ENCODE peak calls at places on chromosomes 1 and 21, in eight cellular contexts. F is uterus; B is BE2C; N is CD8-positive, alpha-beta memory T cell; S is ovary; C is mesenchymal stem cell; P is neuronal stem cell; G is Caco-2. Q is an unnamed sample.

GRCh38 chr1:23593042-23593521 is 33.8 kb upstream of the ID3 start:
- DNase-seq in N (no peak), B (no peak), S (no peak), C (no peak), G (no peak), F (no peak), P (no peak), Q (no peak)

GRCh38 chr1:188590641-188591040 is 1761.9 kb downstream of the PLA2G4A start:
- DNase-seq in S (no peak), B (no peak), G (no peak), C (no peak), N (no peak), F (no peak), P (no peak), Q (no peak)

GRCh38 chr1:171372418-171373088 is 58.6 kb downstream of the FMO4 start:
- DNase-seq in N (no peak), P (no peak), S (no peak), B (no peak), C (no peak), F (no peak), G (no peak), Q (no peak)

GRCh38 chr1:63915121-63915520 is 141.3 kb downstream of the ROR1 start:
- DNase-seq in F (no peak), P (no peak), B (peak; percentile 19), C (peak; percentile 26), G (no peak), N (no peak), S (no peak), Q (no peak)

GRCh38 chr1:53273526-53273925 is 35.2 kb upstream of the MAGOH start:
- DNase-seq in C (no peak), N (no peak), G (no peak), F (no peak), S (no peak), P (no peak), B (no peak), Q (no peak)

GRCh38 chr1:231359113-231359512 is 21.0 kb downstream of the SPRTN start:
- DNase-seq in C (peak; percentile 78), G (no peak), N (no peak), B (no peak), S (no peak), F (no peak), P (no peak), Q (no peak)

GRCh38 chr1:63516629-63517028 is 6.4 kb downstream of the ITGB3BP start:
- DNase-seq in C (no peak), S (no peak), F (no peak), G (no peak), B (no peak), N (no peak), P (no peak), Q (no peak)

GRCh38 chr1:227733751-227734545 is 1.2 kb downstream of the JMJD4 start:
- DNase-seq in G (no peak), C (no peak), B (no peak), P (no peak), F (no peak), S (no peak), N (no peak), Q (no peak)

GRCh38 chr1:119885903-119886783 is 10.2 kb downstream of the ADAM30 start:
- DNase-seq in G (peak; percentile 59), B (peak; percentile 65), F (peak; percentile 38), N (peak; percentile 21), P (no peak), S (peak; percentile 63), C (peak; percentile 47), Q (peak; percentile 75)

GRCh38 chr1:158930504-158930903 is 848 bp upstream of the PYHIN1 start:
- DNase-seq in G (no peak), P (no peak), B (no peak), S (no peak), N (peak; percentile 46), C (no peak), F (no peak), Q (no peak)
- H3K4me3 ChIP-seq in G (no peak overlapping the region), P (no peak overlapping the region), B (no peak overlapping the region), S (no peak overlapping the region), N (peak overlapping the region; percentile 53), C (no peak overlapping the region), F (no peak overlapping the region), Q (no peak overlapping the region)

GRCh38 chr21:41674433-41674832 is 92.4 kb downstream of the RIPK4 start:
- DNase-seq in C (no peak), F (no peak), S (no peak), N (no peak), B (no peak), P (no peak), G (no peak), Q (no peak)
- H3K4me1 ChIP-seq in C (peaks cover 23% of the 10 kb centered on the region), F (no peaks in the 10 kb centered on the region), S (peaks cover 6% of the 10 kb centered on the region), N (no peaks in the 10 kb centered on the region), B (no peaks in the 10 kb centered on the region), P (no peaks in the 10 kb centered on the region), G (peaks cover 18% of the 10 kb centered on the region), Q (no peaks in the 10 kb centered on the region)

GRCh38 chr1:11881749-11882441 is 23.1 kb upstream of the NPPB start:
- DNase-seq in S (no peak), B (no peak), P (no peak), G (no peak), N (no peak), F (no peak), C (no peak), Q (no peak)
- H3K27me3 ChIP-seq in S (no peaks in the 10 kb centered on the region), B (no peaks in the 10 kb centered on the region), P (peaks cover 22% of the 10 kb centered on the region), G (no peaks in the 10 kb centered on the region), N (no peaks in the 10 kb centered on the region), F (no peaks in the 10 kb centered on the region), C (peaks cover 36% of the 10 kb centered on the region), Q (no peaks in the 10 kb centered on the region)

GRCh38 chr21:29290245-29290644 is 8.5 kb upstream of the BACH1 start:
- DNase-seq in F (no peak), N (no peak), G (peak; percentile 12), P (no peak), S (no peak), C (no peak), B (no peak), Q (no peak)

GRCh38 chr21:29296452-29296851 is 2.3 kb upstream of the BACH1 start:
- DNase-seq in P (no peak), S (no peak), N (no peak), G (no peak), C (no peak), B (no peak), F (no peak), Q (no peak)

GRCh38 chr21:29295066-29295650 is 3.6 kb upstream of the BACH1 start:
- DNase-seq in P (no peak), S (no peak), G (no peak), F (no peak), C (no peak), N (no peak), B (no peak), Q (no peak)

GRCh38 chr21:29289317-29289716 is 9.4 kb upstream of the BACH1 start:
- DNase-seq in F (no peak), G (no peak), P (no peak), C (no peak), S (no peak), N (no peak), B (no peak), Q (no peak)

DNA sequence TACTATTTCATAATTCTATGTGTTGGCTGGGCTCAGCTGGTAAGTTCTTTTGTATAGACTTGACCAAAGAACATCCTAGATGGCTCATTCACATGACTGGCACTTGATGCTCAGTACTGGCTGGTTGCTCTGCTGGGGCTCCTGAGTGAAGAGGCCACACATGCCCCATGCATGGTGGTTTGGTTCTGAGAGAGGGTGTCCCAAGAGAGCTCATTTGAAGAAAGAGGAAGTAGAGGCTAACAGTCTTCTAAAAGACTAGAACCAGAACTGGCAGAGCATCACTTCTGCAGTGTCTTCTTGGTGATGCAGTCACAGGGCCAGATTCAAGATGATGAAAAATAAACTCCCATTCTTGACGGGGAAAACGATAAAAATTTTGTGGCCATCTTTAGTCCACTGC is 5.2 kb upstream of the BACH1 start:
- DNase-seq in P (no peak), N (no peak), G (no peak), F (no peak), B (no peak), S (no peak), C (no peak), Q (no peak)
- H3K4me3 ChIP-seq in P (no peak overlapping the region), N (no peak overlapping the region), G (no peak overlapping the region), F (no peak overlapping the region), B (no peak overlapping the region), S (no peak overlapping the region), C (no peak overlapping the region), Q (no peak overlapping the region)

DNA sequence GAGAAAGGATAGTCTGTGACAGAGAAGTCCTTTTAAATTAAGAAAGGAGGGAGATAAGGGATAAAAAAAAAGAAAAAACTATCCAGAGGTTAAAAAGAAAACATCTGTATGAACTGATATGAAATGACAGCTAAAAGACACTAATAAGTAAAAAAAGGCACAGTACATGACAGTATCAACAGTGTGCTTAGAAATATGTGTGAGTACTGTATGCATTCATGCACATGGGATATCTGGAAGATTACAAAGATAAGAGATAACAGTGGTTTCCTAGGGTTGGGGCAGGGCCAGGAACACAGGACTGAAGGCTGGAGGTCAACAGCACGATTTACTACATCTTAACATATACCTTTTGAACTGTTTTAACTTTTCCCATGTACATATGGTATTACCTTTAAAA is 13.3 kb downstream of the PTP4A2 start:
- DNase-seq in B (no peak), P (no peak), N (no peak), G (peak; percentile 18), F (no peak), S (no peak), C (no peak), Q (no peak)
- H3K4me1 ChIP-seq in B (no peaks in the 10 kb centered on the region), P (peaks cover 10% of the 10 kb centered on the region), N (peaks cover 84% of the 10 kb centered on the region), G (peaks cover 34% of the 10 kb centered on the region), F (peaks cover 16% of the 10 kb centered on the region), S (peaks cover 19% of the 10 kb centered on the region), C (peaks cover 6% of the 10 kb centered on the region), Q (peaks cover 43% of the 10 kb centered on the region)

DNA sequence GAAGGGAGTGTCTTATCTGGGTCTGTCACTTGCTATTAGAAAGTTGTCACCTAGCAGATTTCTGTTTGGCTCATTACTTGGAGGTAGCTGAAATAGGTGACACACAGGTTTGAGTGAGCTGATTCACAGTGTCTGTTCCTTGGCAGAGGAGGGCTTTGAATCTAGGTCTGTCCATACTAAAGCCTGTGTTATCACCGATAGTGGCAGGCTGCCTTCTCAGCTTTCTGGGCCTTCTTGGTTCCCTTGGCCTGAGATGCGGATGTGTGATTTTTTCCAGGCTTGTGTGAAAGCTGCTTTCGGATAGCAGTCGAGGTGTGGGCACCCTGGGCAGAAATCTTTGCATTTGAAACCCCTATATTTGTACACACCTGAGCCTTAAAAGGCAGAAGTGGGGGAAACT is 73.9 kb downstream of the ACTL8 start:
- DNase-seq in S (no peak), C (no peak), G (no peak), B (no peak), P (no peak), F (no peak), N (no peak), Q (no peak)
- H3K27me3 ChIP-seq in S (no peaks in the 10 kb centered on the region), C (no peaks in the 10 kb centered on the region), G (no peaks in the 10 kb centered on the region), B (no peaks in the 10 kb centered on the region), P (peaks cover 5% of the 10 kb centered on the region), F (no peaks in the 10 kb centered on the region), N (no peaks in the 10 kb centered on the region), Q (peaks cover 71% of the 10 kb centered on the region)

Q was measured in left lung.